ENCODE peak calls at places on chromosomes 13 and 19, in six cellular contexts. U is GM12891, S is H1, G is K562, A is GM12878, I is HepG2. R is an unnamed sample.
A peak's percentile ranks its signal among the peaks of the same experiment; 100 is the strongest.

GRCh38 chr13:94712812-94713555 is 639 bp upstream of the SOX21 start:
- DNase-seq in U (no peak), S (no peak), G (no peak), A (no peak), I (no peak), R (no peak)

GRCh38 chr13:20847298-20847697 is 55.2 kb downstream of the XPO4 start:
- DNase-seq in U (no peak), S (no peak), G (peak; percentile 7), A (no peak), I (no peak), R (no peak)

GRCh38 chr13:111267784-111268183 is 52.7 kb upstream of the TEX29 start:
- DNase-seq in U (no peak), S (no peak), G (no peak), A (no peak), I (no peak), R (no peak)

GRCh38 chr19:45817725-45818301 is 2.7 kb upstream of the RSPH6A start:
- DNase-seq in U (no peak), S (no peak), G (peak; percentile 29), A (no peak), I (no peak), R (no peak)

GRCh38 chr13:72405441-72405840 is 322.0 kb downstream of the MZT1 start:
- DNase-seq in U (no peak), S (no peak), G (no peak), A (no peak), I (no peak), R (no peak)

GRCh38 chr13:94710881-94711560 is 1.3 kb downstream of the SOX21 start:
- DNase-seq in U (peak; percentile 58), S (no peak), G (peak; percentile 62), A (no peak), I (no peak), R (peak; percentile 48)

GRCh38 chr19:18856385-18857126 is 24.8 kb downstream of the UPF1 start:
- DNase-seq in U (no peak), S (no peak), G (no peak), A (no peak), I (no peak), R (no peak)

GRCh38 chr13:51760592-51760991 is 43.4 kb downstream of the DHRS12 start:
- DNase-seq in U (no peak), S (no peak), G (no peak), A (no peak), I (no peak), R (no peak)

GRCh38 chr13:98475521-98475920 is 101.4 kb downstream of the STK24 start:
- DNase-seq in U (no peak), S (no peak), G (peak; percentile 28), A (no peak), I (no peak), R (no peak)

GRCh38 chr13:50080856-50081105 is 65.5 kb downstream of the KCNRG start:
- DNase-seq in U (no peak), S (no peak), G (no peak), A (no peak), I (no peak), R (no peak)

GRCh38 chr19:55419624-55420236 is 12.1 kb upstream of the UBE2S start:
- DNase-seq in U (no peak), S (no peak), G (no peak), A (no peak), I (no peak), R (no peak)

GRCh38 chr13:109764474-109765292 is 21.7 kb downstream of the IRS2 start:
- DNase-seq in U (no peak), S (no peak), G (no peak), A (no peak), I (no peak), R (no peak)

GRCh38 chr19:46618670-46619231 is 6.1 kb downstream of the PTGIR start:
- DNase-seq in U (no peak), S (no peak), G (no peak), A (peak; percentile 77), I (no peak), R (no peak)

GRCh38 chr19:8641908-8642547 is 11.6 kb downstream of the NFILZ start:
- DNase-seq in U (no peak), S (no peak), G (peak; percentile 53), A (no peak), I (peak; percentile 71), R (no peak)

GRCh38 chr13:114104626-114105350 is 27.6 kb downstream of the RASA3 start:
- DNase-seq in U (no peak), S (no peak), G (no peak), A (no peak), I (no peak), R (no peak)

GRCh38 chr13:33452873-33453558 is 167.5 kb upstream of the STARD13 start:
- DNase-seq in U (no peak), S (no peak), G (no peak), A (no peak), I (no peak), R (no peak)
- TF ChIP-seq POLR2AphosphoS5 in U (no peak), S (no peak), G (no peak), A (no peak), I (no peak), R (no peak)

GRCh38 chr19:41883821-41884733 is 1.1 kb downstream of the ARHGEF1 start:
- DNase-seq in U (peak; percentile 96), S (peak; percentile 90), G (peak; percentile 97), A (peak; percentile 86), I (peak; percentile 93), R (peak; percentile 99)
- TF ChIP-seq POLR2A in U (peak; percentile 89), S (peak; percentile 76), G (peak; percentile 91), A (peak; percentile 92), I (peak; percentile 55), R (peak; percentile 89)

DNA sequence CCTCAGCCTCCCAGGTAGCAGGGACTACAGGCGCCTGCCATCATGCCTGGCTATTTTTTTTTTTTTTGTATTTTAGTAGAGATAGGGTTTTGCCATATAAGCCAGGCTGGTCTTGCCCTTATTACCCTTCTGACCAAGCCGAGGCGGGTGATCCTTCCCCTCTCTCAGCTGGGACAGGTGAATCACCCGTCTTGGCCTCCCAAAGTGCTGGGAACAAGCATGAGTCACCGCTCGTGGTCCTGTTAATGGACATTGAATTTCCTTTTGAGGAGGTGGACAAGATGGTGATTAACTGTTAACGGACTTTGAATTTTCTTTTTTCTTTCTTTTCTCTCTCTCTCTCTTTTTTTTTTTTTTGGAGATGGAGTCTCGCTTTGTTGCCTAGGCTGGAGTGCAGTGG is 10.6 kb downstream of the CD70 start:
- DNase-seq in U (no peak), S (no peak), G (no peak), A (no peak), I (no peak), R (no peak)
- TF ChIP-seq TAF1 in U (no peak), S (no peak), G (no peak), A (no peak), I (no peak), R (no peak)

GRCh38 chr19:40162104-40162503 is 29.1 kb upstream of the MAP3K10 start:
- DNase-seq in U (no peak), S (no peak), G (no peak), A (no peak), I (no peak), R (no peak)
- TF ChIP-seq POLR2AphosphoS5 in U (no peak), S (no peak), G (no peak), A (no peak), I (no peak), R (no peak)

GRCh38 chr13:87403748-87404432 is 267.3 kb upstream of the SLITRK5 start:
- DNase-seq in U (no peak), S (no peak), G (no peak), A (no peak), I (no peak), R (no peak)
- TF ChIP-seq POLR2A in U (no peak), S (no peak), G (no peak), A (no peak), I (no peak), R (no peak)

GRCh38 chr13:36345438-36346221 is 564 bp downstream of the SPART start:
- DNase-seq in U (peak; percentile 10), S (no peak), G (peak; percentile 39), A (no peak), I (peak; percentile 35), R (no peak)

GRCh38 chr13:36343766-36344165 is 2.4 kb downstream of the SPART start:
- DNase-seq in U (no peak), S (no peak), G (no peak), A (no peak), I (no peak), R (no peak)

GRCh38 chr13:36346222-36347083 is at the start of gene SPART:
- DNase-seq in U (peak; percentile 56), S (peak; percentile 49), G (peak; percentile 84), A (peak; percentile 34), I (peak; percentile 72), R (peak; percentile 54)

GRCh38 chr13:36344886-36345437 is 1.2 kb downstream of the SPART start:
- DNase-seq in U (no peak), S (no peak), G (peak; percentile 7), A (no peak), I (no peak), R (no peak)

DNA sequence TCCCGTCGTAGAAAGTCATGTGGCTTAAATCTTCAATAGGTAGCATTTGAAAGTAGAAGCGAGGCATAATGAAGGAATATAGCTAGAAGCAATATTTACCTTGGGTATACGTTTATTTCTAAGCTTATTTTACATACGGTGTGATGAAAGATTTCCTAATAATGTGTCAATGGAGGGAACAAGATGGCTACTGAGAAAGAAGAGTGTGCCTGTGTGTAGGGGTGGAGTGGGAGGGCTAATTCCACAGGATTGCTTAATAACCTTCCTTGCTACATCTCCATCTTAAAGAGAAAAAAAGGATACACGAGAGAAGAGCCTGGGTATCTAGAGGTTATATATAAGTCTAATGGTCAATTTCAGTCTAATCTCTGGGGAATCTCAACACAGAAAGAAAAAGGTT is 2.0 kb downstream of the SPART start:
- DNase-seq in U (no peak), S (no peak), G (peak; percentile 19), A (no peak), I (no peak), R (no peak)
- TF ChIP-seq TAF1 in U (no peak), S (no peak), G (no peak), A (no peak), I (no peak), R (no peak)

R was measured in GM12892.